ENCODE peak calls at places on chromosome 19, in four cellular contexts. F, Q, U and Z are unnamed samples.

GRCh38 chr19:47019431-47020041 is at the start of gene NPAS1:
- DNase-seq in F (peak), Q (no peak), U (no peak), Z (no peak)

GRCh38 chr19:44774614-44775013 is 3.1 kb upstream of the CBLC start:
- DNase-seq in F (no peak), Q (no peak), U (no peak), Z (no peak)

GRCh38 chr19:35344511-35345031 is 3.1 kb upstream of the FFAR1 start:
- DNase-seq in F (peak), Q (no peak), U (no peak), Z (no peak)

GRCh38 chr19:50839712-50840655 is 6.6 kb upstream of the KLK15 start:
- DNase-seq in F (no peak), Q (no peak), U (no peak), Z (no peak)

GRCh38 chr19:35710784-35711723 is 6.7 kb downstream of the ZBTB32 start:
- DNase-seq in F (no peak), Q (no peak), U (no peak), Z (no peak)

GRCh38 chr19:15318241-15318691 is 14.1 kb downstream of the BRD4 start:
- DNase-seq in F (no peak), Q (no peak), U (peak), Z (no peak)

GRCh38 chr19:35720648-35721047 is 2.8 kb downstream of the KMT2B start:
- DNase-seq in F (no peak), Q (no peak), U (no peak), Z (no peak)

GRCh38 chr19:55640043-55640576 is 692 bp upstream of the ZNF580 start:
- DNase-seq in F (no peak), Q (peak), U (peak), Z (peak)

GRCh38 chr19:6239871-6240676 is 39.7 kb downstream of the MLLT1 start:
- DNase-seq in F (no peak), Q (no peak), U (no peak), Z (no peak)

GRCh38 chr19:48992571-48993174 is 436 bp downstream of the GYS1 start:
- DNase-seq in F (no peak), Q (no peak), U (no peak), Z (no peak)

GRCh38 chr19:48990400-48990799 is 2.7 kb downstream of the GYS1 start:
- DNase-seq in F (no peak), Q (no peak), U (no peak), Z (no peak)

GRCh38 chr19:48993175-48994034 is at the start of the genes GYS1 and RUVBL2:
- DNase-seq in F (peak), Q (peak), U (peak), Z (peak)

GRCh38 chr19:48991011-48991609 is 2.0 kb downstream of the GYS1 start:
- DNase-seq in F (no peak), Q (no peak), U (no peak), Z (no peak)

GRCh38 chr19:48991823-48992570 is 1.1 kb downstream of the GYS1 start:
- DNase-seq in F (no peak), Q (peak), U (peak), Z (no peak)
- TF ChIP-seq POLR2A in F (no peak), Q (peak), U (peak), Z (no peak)

GRCh38 chr19:7788178-7788932 is 25.3 kb downstream of the CLEC4M start:
- DNase-seq in F (no peak), Q (no peak), U (no peak), Z (no peak)
- TF ChIP-seq POLR2A in F (no peak), Q (no peak), U (no peak), Z (no peak)

GRCh38 chr19:39402417-39403297 is 4.0 kb upstream of the ZFP36 start:
- DNase-seq in F (peak), Q (peak), U (peak), Z (peak)
- TF ChIP-seq POLR2A in F (no peak), Q (peak), U (peak), Z (peak)

DNA sequence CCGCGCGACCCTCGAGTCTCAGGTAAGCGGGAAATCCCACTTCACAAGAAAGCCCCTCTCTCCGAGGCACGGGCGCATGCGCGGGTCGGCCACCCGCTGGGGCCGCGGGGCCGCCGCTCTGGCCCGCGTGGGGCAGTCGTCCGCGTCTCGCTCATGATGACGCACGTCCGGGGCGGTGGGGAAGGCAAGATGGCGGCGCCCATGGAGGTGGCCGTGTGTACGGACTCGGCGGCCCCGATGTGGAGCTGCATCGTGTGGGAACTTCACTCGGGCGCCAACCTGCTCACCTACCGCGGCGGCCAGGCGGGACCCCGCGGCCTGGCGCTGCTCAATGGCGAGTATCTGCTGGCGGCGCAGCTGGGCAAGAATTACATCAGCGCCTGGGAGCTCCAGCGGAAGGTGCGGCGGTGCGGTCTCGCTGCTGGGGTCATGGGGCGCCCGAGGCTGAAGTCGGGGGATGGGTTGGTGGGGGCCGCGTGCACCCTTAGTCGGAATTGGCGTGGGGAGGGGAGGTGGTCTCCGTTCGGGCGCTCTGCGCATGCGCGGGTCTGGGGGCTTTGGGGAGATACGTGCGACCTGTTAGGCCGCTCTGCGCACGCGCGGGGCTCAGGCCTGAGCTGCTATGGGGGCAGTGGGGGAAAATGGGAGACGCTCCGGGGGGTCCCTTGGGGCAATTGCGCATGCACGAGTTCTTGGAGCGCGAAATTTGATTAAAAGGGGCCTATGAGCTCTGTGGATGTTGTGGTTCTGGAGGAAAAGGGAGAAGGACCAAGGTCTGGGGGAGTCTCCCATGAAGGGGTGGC is at the start of gene WDR18:
- DNase-seq in F (peak), Q (peak), U (peak), Z (peak)
- TF ChIP-seq POLR2A in F (peak), Q (peak), U (peak), Z (peak)

GRCh38 chr19:22422220-22422619 is at the start of gene ZNF98:
- DNase-seq in F (no peak), Q (peak), U (no peak), Z (no peak)
- TF ChIP-seq POLR2A in F (no peak), Q (no peak), U (no peak), Z (no peak)